ENCODE peak calls at places on chromosomes 16 and 17, in five cellular contexts. Z, S, L, I and E are unnamed samples.

GRCh38 chr17:38741853-38742421 is 6.2 kb downstream of the PCGF2 start:
- DNase-seq in Z (peak), S (peak), I (no peak), L (no peak), E (peak)

GRCh38 chr17:82449883-82450356 is 632 bp downstream of the CYBC1 start:
- DNase-seq in I (no peak), S (no peak), Z (no peak), L (no peak), E (no peak)

GRCh38 chr17:55768946-55769624 is 18.2 kb downstream of the PCTP start:
- DNase-seq in L (no peak), I (no peak), Z (no peak), S (no peak), E (no peak)

GRCh38 chr16:52050418-52050817 is 496.5 kb downstream of the TOX3 start:
- DNase-seq in L (no peak), I (no peak), S (no peak), Z (no peak), E (no peak)

GRCh38 chr17:64223931-64224657 is 39.0 kb downstream of the TEX2 start:
- DNase-seq in Z (no peak), I (no peak), S (no peak), L (no peak), E (no peak)

GRCh38 chr17:45645330-45645729 is 138.8 kb upstream of the CRHR1 start:
- DNase-seq in I (no peak), Z (no peak), L (no peak), S (no peak), E (no peak)

GRCh38 chr17:15265131-15265530 is at the start of gene PMP22:
- DNase-seq in I (peak), Z (peak), S (peak), L (no peak), E (peak)

GRCh38 chr17:48121921-48122650 is 14.5 kb downstream of the SNX11 start:
- DNase-seq in S (no peak), L (no peak), Z (no peak), I (no peak), E (no peak)

GRCh38 chr17:8161289-8162231 is 1.2 kb downstream of the VAMP2 start:
- DNase-seq in L (no peak), I (no peak), S (no peak), Z (no peak), E (no peak)

GRCh38 chr16:1474796-1475551 is at the start of gene CLCN7:
- DNase-seq in I (peak), Z (peak), L (peak), S (peak), E (peak)

GRCh38 chr17:9924735-9925191 is 19.7 kb upstream of the RCVRN start:
- DNase-seq in L (no peak), S (no peak), Z (peak), I (peak), E (no peak)

GRCh38 chr17:64020068-64020766 is at the start of gene ICAM2:
- DNase-seq in Z (peak), S (peak), L (no peak), I (peak), E (peak)

GRCh38 chr16:8928467-8928957 is 35.2 kb downstream of the USP7 start:
- DNase-seq in I (no peak), S (no peak), L (no peak), Z (peak), E (no peak)

GRCh38 chr17:6241381-6241780 is 171.2 kb downstream of the WSCD1 start:
- DNase-seq in Z (no peak), I (no peak), L (no peak), S (no peak), E (no peak)

GRCh38 chr17:61382796-61383688 is 16.6 kb upstream of the TBX2 start:
- DNase-seq in L (no peak), Z (no peak), I (no peak), S (no peak), E (no peak)

GRCh38 chr16:69187387-69187890 is 475 bp downstream of the SNTB2 start:
- DNase-seq in Z (peak), I (no peak), S (peak), L (peak), E (peak)

GRCh38 chr16:49593423-49594040 is 219.9 kb downstream of the C16orf78 start:
- DNase-seq in S (no peak), L (no peak), Z (no peak), I (no peak), E (no peak)

GRCh38 chr17:65918450-65918849 is 273.5 kb downstream of the CEP112 start:
- DNase-seq in S (no peak), L (no peak), I (no peak), Z (no peak), E (no peak)

GRCh38 chr17:63066158-63066808 is 100.2 kb downstream of the TANC2 start:
- DNase-seq in Z (no peak), L (no peak), I (no peak), S (no peak), E (no peak)

GRCh38 chr17:44829558-44830358 is at the start of gene GJC1:
- DNase-seq in Z (no peak), I (no peak), S (peak), L (no peak), E (no peak)

GRCh38 chr16:58647107-58647506 is 17.5 kb upstream of the CNOT1 start:
- DNase-seq in S (no peak), Z (no peak), I (no peak), L (no peak), E (no peak)

GRCh38 chr16:46691720-46692119 is 2.3 kb downstream of the ORC6 start:
- DNase-seq in Z (no peak), S (no peak), I (no peak), L (no peak), E (no peak)

GRCh38 chr16:8923199-8923598 is 40.5 kb downstream of the USP7 start:
- DNase-seq in I (no peak), Z (no peak), S (no peak), L (no peak), E (no peak)

GRCh38 chr17:55356440-55357328 is 65.0 kb downstream of the MMD start:
- DNase-seq in Z (peak), I (peak), L (no peak), S (peak), E (peak)

GRCh38 chr16:85227924-85228462 is 115.7 kb upstream of the CIBAR2 start:
- DNase-seq in I (no peak), Z (no peak), L (no peak), S (peak), E (no peak)

GRCh38 chr17:73394523-73395450 is 83.0 kb upstream of the CDC42EP4 start:
- DNase-seq in L (no peak), S (no peak), Z (no peak), I (no peak), E (no peak)

GRCh38 chr16:15976929-15977637 is 27.7 kb downstream of the ABCC1 start:
- DNase-seq in Z (no peak), S (peak), I (peak), L (no peak), E (no peak)

GRCh38 chr17:27888945-27889344 is 4.2 kb downstream of the LYRM9 start:
- DNase-seq in Z (peak), S (no peak), I (no peak), L (no peak), E (no peak)

GRCh38 chr16:73848993-73849392 is 447.6 kb upstream of the PSMD7 start:
- DNase-seq in Z (no peak), S (no peak), L (no peak), I (no peak), E (no peak)

GRCh38 chr17:38444151-38444550 is 15.9 kb downstream of the ARHGAP23 start:
- DNase-seq in L (no peak), I (peak), Z (peak), S (peak), E (peak)

GRCh38 chr16:21159281-21159951 is 942 bp downstream of the LDAF1 start:
- DNase-seq in S (peak), L (peak), I (peak), Z (peak), E (peak)

GRCh38 chr17:78374631-78375274 is 3.7 kb upstream of the PGS1 start:
- DNase-seq in I (no peak), L (no peak), S (no peak), Z (no peak), E (no peak)

GRCh38 chr17:72995008-72995656 is 97.4 kb downstream of the SLC39A11 start:
- DNase-seq in Z (peak), L (no peak), I (no peak), S (no peak), E (no peak)

GRCh38 chr17:75941442-75941819 is 589 bp upstream of the FBF1 start:
- DNase-seq in L (no peak), Z (peak), I (no peak), S (peak), E (peak)

DNA sequence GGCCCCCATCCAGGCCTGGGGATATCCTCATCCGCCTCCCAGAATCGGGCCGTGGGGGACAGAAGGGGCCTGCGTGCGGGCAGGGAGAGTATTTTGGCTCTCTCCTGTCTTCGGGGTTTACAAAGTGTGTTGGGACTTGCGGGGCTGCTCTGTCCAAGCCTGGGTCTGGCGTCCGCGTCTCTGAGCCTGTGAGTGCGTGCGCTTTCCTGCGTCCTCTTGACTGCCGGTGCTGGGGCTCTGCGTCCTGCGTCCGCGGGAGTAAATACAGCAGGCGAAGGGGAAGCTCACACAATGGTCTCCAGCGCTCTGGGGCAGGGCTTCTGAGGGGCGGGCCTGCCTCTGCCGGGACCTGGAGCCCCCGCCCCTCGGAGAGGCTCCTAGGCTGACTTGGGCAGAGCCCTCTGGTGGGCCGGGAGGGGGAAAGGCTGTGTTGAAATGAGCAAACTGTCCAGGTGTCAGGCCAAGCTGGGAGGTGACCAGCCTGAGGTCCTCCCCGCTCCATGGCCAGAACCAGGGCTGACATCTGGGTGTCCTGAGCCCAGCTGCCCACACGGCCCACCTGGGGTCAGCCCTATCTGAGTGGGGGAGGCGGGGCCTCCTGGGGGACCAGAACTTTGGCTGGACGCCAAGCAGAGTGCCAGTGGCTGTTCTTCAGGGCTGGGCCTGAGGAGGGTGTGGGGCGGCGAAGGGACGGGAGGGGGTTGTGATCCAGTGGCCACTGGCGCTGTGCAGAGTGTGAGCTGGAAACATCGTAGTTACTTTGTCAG is 233.6 kb downstream of the SEC14L1 start:
- DNase-seq in I (peak), S (peak), Z (peak), L (peak), E (peak)
- TF ChIP-seq POLR2A in I (no peak), S (peak), Z (peak), L (peak), E (peak)

GRCh38 chr17:39781028-39781800 is 43.5 kb downstream of the GRB7 start:
- DNase-seq in S (no peak), Z (no peak), L (no peak), I (no peak), E (no peak)
- TF ChIP-seq CTCF in S (no peak), Z (no peak), L (no peak), I (no peak), E (no peak)

DNA sequence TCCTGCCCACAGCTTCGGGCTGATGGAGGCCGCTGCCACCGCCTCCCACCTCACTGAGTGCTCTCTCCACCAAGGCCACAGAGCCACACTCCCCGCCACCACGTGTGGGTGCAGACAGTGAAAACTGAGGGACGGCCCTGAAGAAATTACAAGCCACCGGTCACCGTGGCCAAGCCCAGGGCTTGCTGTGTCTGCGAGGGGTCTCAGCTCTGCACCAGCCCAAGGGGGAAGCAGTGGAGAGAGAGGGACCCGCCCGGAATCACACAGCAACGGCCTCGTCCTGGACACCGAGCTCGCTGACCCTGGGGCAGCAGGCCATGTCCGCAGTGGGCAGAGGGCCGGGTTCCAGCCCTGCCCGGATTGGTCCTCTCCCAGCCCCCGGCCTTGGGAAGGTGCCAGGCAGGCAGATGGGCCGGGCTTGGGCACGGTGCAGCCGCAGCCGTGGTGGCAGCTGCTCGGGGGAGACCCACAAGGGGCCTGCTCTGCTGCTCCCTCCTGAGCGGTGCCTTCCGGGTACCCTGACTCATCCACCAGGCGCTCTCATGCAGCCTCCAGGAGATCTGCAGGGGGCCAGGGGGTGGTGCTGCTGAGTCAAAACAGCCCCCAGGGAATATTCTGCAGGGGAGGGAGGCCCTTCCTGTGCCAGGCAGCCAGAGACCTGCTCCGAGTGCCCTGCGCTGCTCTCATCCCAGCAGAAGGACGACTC is 52.0 kb downstream of the CBFA2T3 start:
- DNase-seq in L (no peak), S (peak), I (no peak), Z (peak), E (no peak)
- TF ChIP-seq POLR2A in L (no peak), S (no peak), I (no peak), Z (no peak), E (no peak)

DNA sequence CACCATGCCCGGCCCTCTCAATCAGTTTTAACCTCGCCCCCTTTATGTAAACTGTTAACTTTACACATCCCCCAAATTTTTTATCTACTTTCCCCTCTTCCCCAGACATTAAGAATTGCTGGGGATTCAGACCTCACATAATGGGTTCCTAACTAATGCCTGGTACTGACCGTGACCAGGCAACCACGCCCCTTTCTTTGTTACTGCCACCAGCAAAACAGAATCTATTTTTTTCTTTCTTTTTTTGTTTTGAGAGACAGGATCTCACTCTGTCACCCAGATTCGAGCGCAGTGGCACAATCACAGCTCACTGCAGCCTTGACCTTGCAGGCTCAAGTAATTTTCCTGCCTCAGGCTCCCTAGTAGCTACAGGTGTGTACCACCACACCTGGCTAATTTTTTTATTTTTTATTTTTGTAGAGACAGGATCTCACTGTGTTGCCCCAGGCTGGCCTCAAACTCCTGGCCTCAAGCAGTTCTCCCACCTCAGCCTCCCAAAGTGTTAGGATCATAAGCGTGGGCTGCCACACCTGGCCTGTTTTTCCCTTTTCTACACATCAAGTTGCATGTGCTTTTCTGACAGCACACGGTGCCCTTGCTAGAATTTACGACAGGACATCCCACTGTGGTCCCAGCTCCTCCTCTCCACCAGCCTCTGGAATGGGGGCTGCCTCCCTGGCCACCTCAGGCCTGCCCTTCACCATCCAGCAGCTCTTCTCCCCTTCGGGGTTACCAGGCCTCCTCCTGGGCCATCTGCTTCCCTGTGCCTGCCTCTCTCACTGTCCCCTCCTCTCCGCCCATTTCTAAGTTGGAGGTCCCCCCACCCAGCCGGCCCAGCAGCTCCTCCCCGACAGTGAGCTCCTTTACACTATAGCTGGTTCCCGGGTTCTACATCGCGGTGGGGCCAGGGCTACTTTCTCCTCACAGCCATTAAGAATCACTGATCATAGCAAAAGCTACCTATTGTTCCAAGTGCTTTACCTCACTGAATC is 10.8 kb downstream of the CPNE2 start:
- DNase-seq in I (no peak), S (no peak), L (no peak), Z (no peak), E (no peak)
- TF ChIP-seq CTCF in I (no peak), S (no peak), L (no peak), Z (no peak), E (no peak)

DNA sequence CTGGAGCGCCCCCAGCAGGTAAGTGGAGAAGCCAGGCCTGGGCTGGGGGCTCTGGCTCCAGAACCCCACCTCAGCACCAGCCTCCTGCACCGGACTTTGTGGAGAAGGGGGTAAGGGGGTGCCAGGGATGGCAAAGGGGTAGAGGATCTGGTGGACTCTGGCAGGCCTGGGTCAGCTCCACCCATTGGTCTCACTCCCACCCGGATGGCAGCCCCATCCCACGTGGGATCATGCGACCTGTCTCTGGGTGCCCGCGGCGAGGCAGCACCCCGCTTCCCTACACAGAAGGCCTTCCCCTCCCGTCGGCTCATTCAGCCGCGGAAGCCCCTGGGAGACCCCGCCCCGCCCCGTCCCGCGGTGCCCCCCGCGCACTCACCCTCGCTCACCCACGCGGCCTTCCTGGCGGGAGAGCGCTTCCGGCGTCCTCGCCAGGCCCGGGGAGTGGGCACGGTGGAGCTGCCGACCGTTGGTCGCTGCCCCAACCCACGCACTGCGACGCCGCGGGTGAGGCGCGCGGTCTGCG is 498 bp upstream of the PLEKHG4 start:
- DNase-seq in S (peak), Z (peak), L (no peak), I (peak), E (no peak)
- TF ChIP-seq POLR2A in S (no peak), Z (no peak), L (no peak), I (no peak), E (no peak)

GRCh38 chr17:11981862-11982261 is 15.4 kb downstream of the ZNF18 start:
- DNase-seq in S (no peak), L (no peak), I (no peak), Z (no peak), E (no peak)

GRCh38 chr17:11979795-11980194 is 17.5 kb downstream of the ZNF18 start:
- DNase-seq in I (no peak), L (no peak), Z (no peak), S (no peak), E (no peak)

GRCh38 chr17:11986179-11986938 is 10.9 kb downstream of the ZNF18 start:
- DNase-seq in I (peak), S (peak), L (no peak), Z (no peak), E (peak)

DNA sequence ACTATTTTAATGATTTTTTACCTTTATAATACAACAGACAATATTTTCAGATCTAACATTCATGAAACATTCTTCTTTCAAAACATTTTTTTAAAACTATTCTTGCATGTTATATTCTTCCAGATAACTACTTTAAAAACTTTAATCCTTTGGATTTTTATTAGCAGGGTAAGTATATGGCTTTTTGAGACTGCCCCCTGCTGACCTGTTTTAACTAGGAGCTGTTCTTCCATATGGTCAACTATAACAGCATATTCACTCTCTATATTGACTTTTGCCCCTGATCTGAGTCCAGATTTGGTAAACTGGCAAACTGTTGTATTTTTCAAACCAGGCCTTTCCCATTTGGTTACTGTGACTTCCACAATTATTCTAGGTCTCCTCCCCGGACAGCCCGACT is 16.5 kb downstream of the ZNF18 start:
- DNase-seq in I (no peak), L (no peak), Z (no peak), S (no peak), E (no peak)
- TF ChIP-seq CTCF in I (no peak), L (no peak), Z (no peak), S (no peak), E (no peak)

GRCh38 chr17:3378321-3378720 is 7.8 kb downstream of the OR3A2 start:
- DNase-seq in S (no peak), I (no peak), Z (no peak), L (no peak), E (no peak)
- TF ChIP-seq POLR2A in S (no peak), I (no peak), Z (no peak), L (no peak), E (no peak)